ENCODE peak calls at places on chromosomes 5 and 9, in seven cellular contexts. One of them, this sample, is unnamed.
A peak's percentile ranks its signal among the peaks of the same experiment; 100 is the strongest.

GRCh38 chr5:150734579-150735384 is 24.0 kb downstream of the DCTN4 start:
- DNase-seq in tibial nerve: peak; percentile 33
- DNase-seq in Peyer's patch: no peak
- DNase-seq in K562: no peak
- DNase-seq in CD4-positive, CD25-positive, alpha-beta regulatory T cell: no peak
- DNase-seq in astrocyte: no peak
- DNase-seq in left ventricle myocardium inferior: peak; percentile 57
- DNase-seq in this sample: no peak

GRCh38 chr9:92668746-92669526 is 995 bp downstream of the IPPK start:
- DNase-seq in tibial nerve: no peak
- DNase-seq in Peyer's patch: peak; percentile 73
- DNase-seq in K562: peak; percentile 59
- DNase-seq in CD4-positive, CD25-positive, alpha-beta regulatory T cell: no peak
- DNase-seq in astrocyte: peak; percentile 72
- DNase-seq in left ventricle myocardium inferior: peak; percentile 54
- DNase-seq in this sample: no peak

GRCh38 chr5:14305045-14305444 is 161.9 kb downstream of the TRIO start:
- DNase-seq in tibial nerve: no peak
- DNase-seq in Peyer's patch: no peak
- DNase-seq in K562: no peak
- DNase-seq in CD4-positive, CD25-positive, alpha-beta regulatory T cell: no peak
- DNase-seq in astrocyte: peak; percentile 91
- DNase-seq in left ventricle myocardium inferior: peak; percentile 49
- DNase-seq in this sample: no peak

GRCh38 chr5:88251048-88251711 is 17.5 kb downstream of the TMEM161B start:
- DNase-seq in tibial nerve: no peak
- DNase-seq in Peyer's patch: no peak
- DNase-seq in K562: no peak
- DNase-seq in CD4-positive, CD25-positive, alpha-beta regulatory T cell: peak; percentile 6
- DNase-seq in astrocyte: peak; percentile 69
- DNase-seq in left ventricle myocardium inferior: no peak
- DNase-seq in this sample: peak; percentile 20

GRCh38 chr9:16417101-16417500 is 453.4 kb downstream of the BNC2 start:
- DNase-seq in tibial nerve: no peak
- DNase-seq in Peyer's patch: no peak
- DNase-seq in K562: no peak
- DNase-seq in CD4-positive, CD25-positive, alpha-beta regulatory T cell: no peak
- DNase-seq in astrocyte: peak; percentile 95
- DNase-seq in left ventricle myocardium inferior: no peak
- DNase-seq in this sample: no peak

GRCh38 chr9:131404581-131404980 is 10.7 kb downstream of the PRRC2B start:
- DNase-seq in tibial nerve: no peak
- DNase-seq in Peyer's patch: no peak
- DNase-seq in K562: peak; percentile 20
- DNase-seq in CD4-positive, CD25-positive, alpha-beta regulatory T cell: no peak
- DNase-seq in astrocyte: peak; percentile 73
- DNase-seq in left ventricle myocardium inferior: no peak
- DNase-seq in this sample: no peak

GRCh38 chr5:180007582-180007981 is 64.0 kb downstream of the RNF130 start:
- DNase-seq in tibial nerve: no peak
- DNase-seq in Peyer's patch: no peak
- DNase-seq in K562: peak; percentile 42
- DNase-seq in CD4-positive, CD25-positive, alpha-beta regulatory T cell: no peak
- DNase-seq in astrocyte: no peak
- DNase-seq in left ventricle myocardium inferior: peak; percentile 29
- DNase-seq in this sample: no peak

GRCh38 chr5:88826959-88827585 is 55.9 kb downstream of the MEF2C start:
- DNase-seq in tibial nerve: peak; percentile 52
- DNase-seq in Peyer's patch: no peak
- DNase-seq in K562: peak; percentile 24
- DNase-seq in CD4-positive, CD25-positive, alpha-beta regulatory T cell: no peak
- DNase-seq in astrocyte: peak; percentile 79
- DNase-seq in left ventricle myocardium inferior: no peak
- DNase-seq in this sample: no peak

GRCh38 chr5:137825165-137825564 is 42.5 kb upstream of the MYOT start:
- DNase-seq in tibial nerve: no peak
- DNase-seq in Peyer's patch: no peak
- DNase-seq in K562: no peak
- DNase-seq in CD4-positive, CD25-positive, alpha-beta regulatory T cell: no peak
- DNase-seq in astrocyte: no peak
- DNase-seq in left ventricle myocardium inferior: no peak
- DNase-seq in this sample: no peak

GRCh38 chr5:180343110-180343845 is 9.9 kb downstream of the GFPT2 start:
- DNase-seq in tibial nerve: no peak
- DNase-seq in Peyer's patch: no peak
- DNase-seq in K562: no peak
- DNase-seq in CD4-positive, CD25-positive, alpha-beta regulatory T cell: no peak
- DNase-seq in astrocyte: peak; percentile 86
- DNase-seq in left ventricle myocardium inferior: no peak
- DNase-seq in this sample: no peak

GRCh38 chr5:148910216-148910615 is 83.8 kb downstream of the ADRB2 start:
- DNase-seq in tibial nerve: no peak
- DNase-seq in Peyer's patch: no peak
- DNase-seq in K562: no peak
- DNase-seq in CD4-positive, CD25-positive, alpha-beta regulatory T cell: no peak
- DNase-seq in astrocyte: no peak
- DNase-seq in left ventricle myocardium inferior: no peak
- DNase-seq in this sample: no peak

GRCh38 chr9:121914017-121914595 is 179.0 kb downstream of the TTLL11 start:
- DNase-seq in tibial nerve: no peak
- DNase-seq in Peyer's patch: no peak
- DNase-seq in K562: no peak
- DNase-seq in CD4-positive, CD25-positive, alpha-beta regulatory T cell: no peak
- DNase-seq in astrocyte: no peak
- DNase-seq in left ventricle myocardium inferior: no peak
- DNase-seq in this sample: no peak

GRCh38 chr9:83032065-83032625 is 30.8 kb downstream of the RASEF start:
- DNase-seq in tibial nerve: no peak
- DNase-seq in Peyer's patch: no peak
- DNase-seq in K562: no peak
- DNase-seq in CD4-positive, CD25-positive, alpha-beta regulatory T cell: no peak
- DNase-seq in astrocyte: no peak
- DNase-seq in left ventricle myocardium inferior: no peak
- DNase-seq in this sample: peak; percentile 32

GRCh38 chr9:83027153-83027867 is 35.6 kb downstream of the RASEF start:
- DNase-seq in tibial nerve: no peak
- DNase-seq in Peyer's patch: no peak
- DNase-seq in K562: no peak
- DNase-seq in CD4-positive, CD25-positive, alpha-beta regulatory T cell: no peak
- DNase-seq in astrocyte: peak; percentile 96
- DNase-seq in left ventricle myocardium inferior: no peak
- DNase-seq in this sample: no peak

GRCh38 chr9:83034587-83034986 is 28.4 kb downstream of the RASEF start:
- DNase-seq in tibial nerve: no peak
- DNase-seq in Peyer's patch: no peak
- DNase-seq in K562: no peak
- DNase-seq in CD4-positive, CD25-positive, alpha-beta regulatory T cell: no peak
- DNase-seq in astrocyte: peak; percentile 75
- DNase-seq in left ventricle myocardium inferior: no peak
- DNase-seq in this sample: no peak

GRCh38 chr9:83034026-83034425 is 28.9 kb downstream of the RASEF start:
- DNase-seq in tibial nerve: no peak
- DNase-seq in Peyer's patch: no peak
- DNase-seq in K562: no peak
- DNase-seq in CD4-positive, CD25-positive, alpha-beta regulatory T cell: no peak
- DNase-seq in astrocyte: peak; percentile 88
- DNase-seq in left ventricle myocardium inferior: no peak
- DNase-seq in this sample: no peak

DNA sequence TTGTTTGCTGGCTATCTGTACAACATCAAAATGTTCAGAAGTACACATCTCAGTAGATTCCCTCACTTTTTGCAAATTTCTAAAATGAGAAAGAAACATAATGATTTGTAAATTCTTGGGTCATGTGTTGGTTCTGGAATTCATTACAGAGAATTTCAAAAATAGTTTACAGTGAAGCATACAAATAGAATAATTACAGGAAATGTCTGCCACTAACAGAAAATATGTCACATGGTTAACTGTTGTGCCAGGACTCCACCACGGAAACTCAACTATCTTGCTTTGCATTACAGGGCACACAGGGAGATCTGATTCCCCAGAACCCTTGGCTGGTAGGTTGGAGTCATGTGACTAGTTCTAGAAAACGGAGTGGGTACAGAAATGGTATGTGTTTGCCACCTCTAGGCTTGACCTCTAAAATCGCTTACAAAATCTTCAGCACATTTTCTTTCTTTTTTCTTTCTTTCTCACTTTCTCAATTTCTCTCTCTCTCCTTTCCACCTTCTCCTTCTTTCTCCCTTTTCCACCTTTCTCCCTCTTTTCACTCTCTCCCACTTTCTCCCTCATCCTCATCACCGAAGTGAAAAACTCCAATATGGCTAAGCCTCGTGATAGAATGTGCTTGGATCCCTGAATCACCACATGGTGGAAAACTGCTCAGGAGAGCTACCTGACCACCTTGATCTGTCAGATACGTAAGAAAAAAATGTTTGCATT is 32.4 kb downstream of the RASEF start:
- DNase-seq in tibial nerve: no peak
- DNase-seq in Peyer's patch: no peak
- DNase-seq in K562: no peak
- DNase-seq in CD4-positive, CD25-positive, alpha-beta regulatory T cell: no peak
- DNase-seq in astrocyte: peak; percentile 12
- DNase-seq in left ventricle myocardium inferior: no peak
- DNase-seq in this sample: no peak
- H3K4me3 ChIP-seq in tibial nerve: no peak overlapping the region
- H3K4me3 ChIP-seq in Peyer's patch: no peak overlapping the region
- H3K4me3 ChIP-seq in K562: no peak overlapping the region
- H3K4me3 ChIP-seq in CD4-positive, CD25-positive, alpha-beta regulatory T cell: no peak overlapping the region
- H3K4me3 ChIP-seq in astrocyte: no peak overlapping the region
- H3K4me3 ChIP-seq in left ventricle myocardium inferior: no peak overlapping the region
- H3K4me3 ChIP-seq in this sample: no peak overlapping the region

DNA sequence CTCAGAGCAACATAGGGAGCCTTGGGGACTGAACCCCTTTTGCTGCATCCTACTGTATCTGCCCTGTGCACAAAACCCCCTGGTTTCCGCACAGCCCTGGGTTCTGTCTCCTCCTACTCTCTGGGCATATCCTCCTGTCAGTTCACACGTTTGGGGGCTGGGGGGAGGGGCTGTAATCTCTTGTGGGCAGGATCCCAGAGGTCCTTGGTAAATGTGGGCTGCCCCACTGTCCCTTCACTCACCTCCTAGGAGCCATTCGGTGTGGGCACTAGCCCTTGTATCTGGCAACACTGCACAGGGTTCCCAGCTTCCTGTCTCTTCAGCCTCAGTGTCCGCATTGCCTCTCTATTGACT is 271.8 kb upstream of the DMAC1 start:
- DNase-seq in tibial nerve: no peak
- DNase-seq in Peyer's patch: no peak
- DNase-seq in K562: no peak
- DNase-seq in CD4-positive, CD25-positive, alpha-beta regulatory T cell: no peak
- DNase-seq in astrocyte: no peak
- DNase-seq in left ventricle myocardium inferior: peak; percentile 7
- DNase-seq in this sample: no peak
- H3K9me3 ChIP-seq in tibial nerve: no peaks in the 10 kb centered on the region
- H3K9me3 ChIP-seq in Peyer's patch: no peaks in the 10 kb centered on the region
- H3K9me3 ChIP-seq in K562: no peaks in the 10 kb centered on the region
- H3K9me3 ChIP-seq in CD4-positive, CD25-positive, alpha-beta regulatory T cell: no peaks in the 10 kb centered on the region
- H3K9me3 ChIP-seq in astrocyte: no peaks in the 10 kb centered on the region
- H3K9me3 ChIP-seq in left ventricle myocardium inferior: peaks cover 9% of the 10 kb centered on the region
- H3K9me3 ChIP-seq in this sample: no peaks in the 10 kb centered on the region

DNA sequence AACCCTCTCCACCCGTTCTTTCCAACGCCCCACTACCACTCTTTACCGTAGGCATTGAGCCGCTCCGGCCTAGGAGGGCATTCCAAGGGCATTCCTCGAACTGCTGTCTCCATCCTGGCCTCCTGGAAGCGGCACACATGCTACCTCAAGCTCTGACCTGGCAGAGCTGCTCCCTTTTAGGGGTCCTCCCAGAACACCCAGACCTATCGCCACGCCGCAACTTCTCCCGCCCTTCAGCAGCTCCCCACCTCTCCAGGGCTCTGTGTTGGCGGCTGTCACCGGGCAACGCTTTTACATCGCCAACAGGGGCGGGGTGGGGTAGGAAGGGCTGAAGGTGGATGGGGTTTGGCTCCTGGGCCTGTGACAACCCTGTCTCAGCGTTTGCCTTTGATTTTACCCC is 4.6 kb upstream of the MYORG start:
- DNase-seq in tibial nerve: no peak
- DNase-seq in Peyer's patch: peak; percentile 78
- DNase-seq in K562: no peak
- DNase-seq in CD4-positive, CD25-positive, alpha-beta regulatory T cell: no peak
- DNase-seq in astrocyte: no peak
- DNase-seq in left ventricle myocardium inferior: no peak
- DNase-seq in this sample: peak; percentile 15
- H3K4me3 ChIP-seq in tibial nerve: peak overlapping the region; percentile 60
- H3K4me3 ChIP-seq in Peyer's patch: peak overlapping the region; percentile 42
- H3K4me3 ChIP-seq in K562: no peak overlapping the region
- H3K4me3 ChIP-seq in CD4-positive, CD25-positive, alpha-beta regulatory T cell: peak overlapping the region; percentile 53
- H3K4me3 ChIP-seq in astrocyte: peak overlapping the region; percentile 61
- H3K4me3 ChIP-seq in left ventricle myocardium inferior: peak overlapping the region; percentile 81
- H3K4me3 ChIP-seq in this sample: peak overlapping the region; percentile 49

DNA sequence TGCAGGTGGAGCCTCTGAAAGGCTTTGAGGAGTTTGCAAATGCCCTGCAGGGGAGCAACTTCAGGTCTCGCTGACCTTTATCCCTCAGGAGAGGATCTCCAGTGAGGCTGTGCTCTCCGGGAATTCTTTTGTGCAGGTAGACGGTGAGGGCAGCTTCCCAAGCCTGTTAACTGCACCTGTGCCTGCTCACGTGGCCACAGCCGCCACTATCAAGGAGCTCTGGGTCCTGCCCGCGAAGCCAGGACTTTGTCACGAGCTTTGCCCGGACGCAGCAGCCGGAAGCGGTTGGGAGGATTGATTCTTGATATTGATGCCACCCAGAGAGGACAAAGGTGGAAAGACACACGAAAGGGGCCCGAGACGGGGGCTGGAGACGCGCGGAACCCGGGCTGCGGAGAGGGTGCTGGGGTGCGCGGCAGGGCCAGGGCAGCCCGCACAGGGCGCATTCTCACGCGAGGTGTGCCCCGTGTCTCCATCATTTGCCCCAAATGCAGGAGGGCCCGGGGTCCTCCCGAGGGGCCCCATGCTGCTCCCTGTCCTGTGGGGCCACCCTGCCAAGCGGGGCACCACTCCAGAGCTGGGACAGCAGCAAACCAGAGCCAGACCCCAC is 18.2 kb downstream of the SLC9A3 start:
- DNase-seq in tibial nerve: no peak
- DNase-seq in Peyer's patch: peak; percentile 89
- DNase-seq in K562: no peak
- DNase-seq in CD4-positive, CD25-positive, alpha-beta regulatory T cell: no peak
- DNase-seq in astrocyte: no peak
- DNase-seq in left ventricle myocardium inferior: no peak
- DNase-seq in this sample: no peak
- H3K9me3 ChIP-seq in tibial nerve: no peaks in the 10 kb centered on the region
- H3K9me3 ChIP-seq in Peyer's patch: no peaks in the 10 kb centered on the region
- H3K9me3 ChIP-seq in K562: no peaks in the 10 kb centered on the region
- H3K9me3 ChIP-seq in CD4-positive, CD25-positive, alpha-beta regulatory T cell: no peaks in the 10 kb centered on the region
- H3K9me3 ChIP-seq in astrocyte: peaks cover 3% of the 10 kb centered on the region
- H3K9me3 ChIP-seq in left ventricle myocardium inferior: no peaks in the 10 kb centered on the region
- H3K9me3 ChIP-seq in this sample: no peaks in the 10 kb centered on the region

GRCh38 chr9:31140316-31140715 is 1244.1 kb upstream of the ACO1 start:
- DNase-seq in tibial nerve: no peak
- DNase-seq in Peyer's patch: no peak
- DNase-seq in K562: no peak
- DNase-seq in CD4-positive, CD25-positive, alpha-beta regulatory T cell: no peak
- DNase-seq in astrocyte: peak; percentile 45
- DNase-seq in left ventricle myocardium inferior: no peak
- DNase-seq in this sample: no peak
- H3K4me3 ChIP-seq in tibial nerve: no peak overlapping the region
- H3K4me3 ChIP-seq in Peyer's patch: no peak overlapping the region
- H3K4me3 ChIP-seq in K562: no peak overlapping the region
- H3K4me3 ChIP-seq in CD4-positive, CD25-positive, alpha-beta regulatory T cell: no peak overlapping the region
- H3K4me3 ChIP-seq in astrocyte: no peak overlapping the region
- H3K4me3 ChIP-seq in left ventricle myocardium inferior: no peak overlapping the region
- H3K4me3 ChIP-seq in this sample: no peak overlapping the region

This sample was measured in upper lobe of left lung.